ENCODE peak calls at places on chromosomes 2 and 18, in six cellular contexts. T is A549; C is effector memory CD4-positive, alpha-beta T cell; Y is lower lobe of right lung; G is cardiac muscle cell; O is left lung. Z is an unnamed sample.

GRCh38 chr2:144472046-144472412 is 47.9 kb downstream of the ZEB2 start:
- DNase-seq in C (no peak), O (no peak), G (no peak), Y (no peak), T (no peak), Z (no peak)

GRCh38 chr2:3627500-3628100 is 30.4 kb upstream of the ALLC start:
- DNase-seq in G (no peak), Y (no peak), T (no peak), O (peak; percentile 38), C (no peak), Z (no peak)

GRCh38 chr2:161123531-161124030 is 36.6 kb upstream of the TANK start:
- DNase-seq in Y (no peak), G (no peak), T (no peak), C (no peak), O (no peak), Z (no peak)

GRCh38 chr2:169050476-169051240 is 18.7 kb upstream of the DHRS9 start:
- DNase-seq in O (no peak), C (no peak), Y (no peak), G (no peak), T (peak; percentile 21), Z (no peak)

GRCh38 chr2:174344716-174345472 is 10.1 kb downstream of the SP9 start:
- DNase-seq in O (no peak), G (no peak), C (no peak), T (no peak), Y (no peak), Z (peak; percentile 70)

GRCh38 chr2:239371726-239372686 is 28.8 kb downstream of the HDAC4 start:
- DNase-seq in G (no peak), O (peak; percentile 69), T (no peak), C (no peak), Y (peak; percentile 30), Z (no peak)

GRCh38 chr18:79062806-79063205 is 6.4 kb upstream of the ATP9B start:
- DNase-seq in O (no peak), T (no peak), G (no peak), C (no peak), Y (peak; percentile 55), Z (no peak)

GRCh38 chr2:189217546-189217945 is 38.0 kb upstream of the COL5A2 start:
- DNase-seq in Y (no peak), T (no peak), G (no peak), C (no peak), O (no peak), Z (peak; percentile 97)

GRCh38 chr18:47404845-47405244 is 153.4 kb upstream of the SKOR2 start:
- DNase-seq in G (no peak), Y (no peak), C (no peak), T (no peak), O (no peak), Z (no peak)

GRCh38 chr2:112153179-112153490 is 14.9 kb downstream of the FBLN7 start:
- DNase-seq in C (no peak), G (no peak), Y (no peak), O (no peak), T (no peak), Z (no peak)

GRCh38 chr2:41782306-41783158 is 265.3 kb upstream of the PKDCC start:
- DNase-seq in Y (no peak), T (peak; percentile 53), O (no peak), C (no peak), G (peak; percentile 54), Z (peak; percentile 55)

DNA sequence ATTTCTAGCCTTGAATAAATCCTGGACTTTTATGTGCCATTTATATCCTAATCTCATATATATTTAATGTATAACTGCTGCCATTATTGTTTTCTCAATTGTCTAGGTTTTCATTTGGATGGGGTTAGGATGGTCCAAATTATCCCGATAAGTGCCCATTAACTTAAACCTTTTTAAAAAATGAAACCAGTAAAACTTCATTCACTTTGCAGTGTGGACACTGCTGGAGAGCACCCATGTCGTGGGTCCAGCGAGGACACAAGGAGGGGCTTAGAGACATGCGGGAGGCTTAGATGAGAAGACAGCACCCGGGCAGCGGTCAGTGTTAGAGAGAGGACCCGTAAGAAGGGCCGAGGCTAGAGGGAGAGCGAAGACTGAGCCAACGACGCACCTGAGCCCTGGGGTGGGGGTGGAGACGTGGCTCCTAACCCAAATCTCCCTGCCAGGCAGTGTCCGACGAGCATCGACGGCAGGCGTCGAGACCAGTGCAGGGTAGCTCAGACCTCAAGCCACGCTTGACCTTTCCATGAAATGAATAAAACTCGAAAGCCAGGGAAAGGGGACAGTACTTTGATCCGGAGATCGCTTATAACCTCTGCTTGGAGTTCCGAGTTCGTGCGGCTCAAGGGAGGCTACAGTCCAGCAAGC is 9.0 kb upstream of the EN1 start:
- DNase-seq in T (no peak), G (no peak), O (no peak), Y (no peak), C (no peak), Z (no peak)
- H3K4me3 ChIP-seq in T (no peak overlapping the region), G (no peak overlapping the region), O (no peak overlapping the region), Y (no peak overlapping the region), C (peak overlapping the region; percentile 36), Z (peak overlapping the region; percentile 37)

GRCh38 chr2:222907790-222908431 is 47.1 kb downstream of the ACSL3 start:
- DNase-seq in O (no peak), C (no peak), Y (no peak), T (no peak), G (no peak), Z (no peak)
- H3K27ac ChIP-seq in O (no peak overlapping the region), C (no peak overlapping the region), Y (no peak overlapping the region), T (no peak overlapping the region), G (peak overlapping the region; percentile 56), Z (no peak overlapping the region)

GRCh38 chr2:202035941-202036372 is 2.3 kb downstream of the FZD7 start:
- DNase-seq in G (peak; percentile 17), Y (no peak), O (peak; percentile 75), C (no peak), T (no peak), Z (no peak)
- H3K4me3 ChIP-seq in G (peak overlapping the region; percentile 86), Y (peak overlapping the region; percentile 83), O (peak overlapping the region; percentile 61), C (no peak overlapping the region), T (no peak overlapping the region), Z (peak overlapping the region; percentile 85)

DNA sequence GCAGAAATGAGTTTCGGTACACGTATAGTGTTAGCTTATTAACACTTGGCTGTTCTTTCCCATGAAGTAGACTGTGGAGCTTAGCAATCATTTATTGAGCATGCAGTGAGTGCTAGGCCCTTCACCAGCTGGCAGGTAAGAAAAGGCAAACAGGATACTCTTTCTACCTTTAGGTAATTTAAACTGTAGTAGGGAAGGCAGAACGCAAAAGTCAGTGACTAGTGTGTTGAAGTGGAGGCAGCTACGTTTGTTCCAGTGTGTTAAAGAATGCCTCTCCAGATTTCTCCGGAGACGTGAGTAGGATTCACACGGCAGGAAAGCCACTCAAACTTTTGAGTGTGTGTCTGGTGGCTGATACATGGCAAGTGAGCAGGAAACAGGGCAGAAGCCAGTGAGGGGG is 17.2 kb upstream of the SAG start:
- DNase-seq in O (no peak), G (no peak), T (no peak), Y (no peak), C (no peak), Z (no peak)
- H3K27ac ChIP-seq in O (peak overlapping the region; percentile 59), G (no peak overlapping the region), T (no peak overlapping the region), Y (peak overlapping the region; percentile 8), C (no peak overlapping the region), Z (no peak overlapping the region)

DNA sequence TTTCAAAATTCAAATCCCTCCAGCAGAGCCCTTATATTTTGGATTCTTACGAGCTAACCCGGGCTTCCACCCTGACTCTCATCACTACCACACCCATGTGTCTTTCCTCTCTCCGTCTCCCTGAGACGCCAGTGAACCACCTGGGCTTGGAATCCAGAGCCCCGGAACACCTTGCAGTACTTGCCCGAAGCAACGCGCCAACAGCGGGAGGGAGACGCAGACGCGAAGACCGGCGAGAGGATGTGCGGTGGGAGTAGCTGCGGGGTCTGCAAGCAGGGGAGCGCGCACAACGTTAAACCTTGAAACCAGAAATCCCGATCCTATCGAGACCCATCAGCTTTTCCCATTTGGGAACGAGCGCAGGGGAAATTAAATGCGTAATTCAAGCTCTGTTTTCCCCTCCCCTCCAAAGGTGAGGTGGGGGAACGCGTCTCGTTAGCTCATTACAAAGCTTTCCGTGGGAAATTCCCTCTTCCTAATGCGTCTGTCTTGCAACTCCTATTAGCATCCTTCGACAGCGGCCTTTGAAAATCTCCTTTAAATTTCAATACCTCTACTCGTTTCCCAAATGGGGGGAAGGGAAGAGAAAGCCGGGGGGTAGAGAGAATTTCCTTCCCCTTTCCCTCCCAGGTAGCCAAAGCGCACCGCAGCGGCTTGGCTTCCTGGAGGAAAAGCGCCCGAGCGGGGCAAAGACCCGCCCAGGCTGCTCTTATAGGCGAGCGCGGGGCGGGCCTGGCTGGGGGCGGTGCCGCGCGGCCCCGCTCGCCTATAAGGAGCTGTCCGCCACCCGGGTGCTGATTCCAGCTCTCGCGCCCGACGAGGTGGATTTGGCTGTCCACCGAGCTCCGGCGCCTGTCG is at the start of gene CNTNAP5:
- DNase-seq in T (no peak), Y (peak; percentile 65), G (peak; percentile 93), O (peak; percentile 80), C (no peak), Z (peak; percentile 64)
- H3K4me3 ChIP-seq in T (no peak within 1 kb of the TSS), Y (no peak within 1 kb of the TSS), G (peak within 1 kb of the TSS; percentile 21), O (no peak within 1 kb of the TSS), C (no peak within 1 kb of the TSS), Z (peak within 1 kb of the TSS; percentile 14)

DNA sequence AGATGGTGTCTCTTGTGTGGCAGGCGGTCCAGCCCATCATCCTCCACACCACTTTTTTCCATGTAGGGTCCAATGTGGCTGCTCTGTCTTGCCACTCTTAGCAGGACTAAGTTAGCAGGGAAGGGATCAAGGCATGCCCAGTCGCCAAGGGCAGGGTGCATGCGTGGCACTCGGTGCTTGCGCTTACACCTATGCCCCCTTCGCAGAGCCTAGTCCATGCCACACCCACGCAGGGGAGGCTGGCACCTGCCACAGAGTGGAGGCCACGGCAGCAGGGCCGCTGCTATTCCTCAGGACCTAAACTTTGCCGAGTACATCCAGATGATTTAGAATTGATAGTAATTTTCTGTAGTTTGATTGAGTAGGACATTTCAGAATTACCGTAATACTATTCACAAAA is 59.5 kb downstream of the RALBP1 start:
- DNase-seq in Y (no peak), O (no peak), G (no peak), C (no peak), T (no peak), Z (no peak)
- H3K27ac ChIP-seq in Y (no peak overlapping the region), O (no peak overlapping the region), G (no peak overlapping the region), C (no peak overlapping the region), T (no peak overlapping the region), Z (no peak overlapping the region)

GRCh38 chr2:23661276-23662050 is 265.5 kb downstream of the ATAD2B start:
- DNase-seq in C (no peak), T (no peak), Y (no peak), G (no peak), O (peak; percentile 42), Z (no peak)

GRCh38 chr2:23664069-23664788 is 262.7 kb downstream of the ATAD2B start:
- DNase-seq in G (no peak), T (no peak), O (peak; percentile 40), Y (no peak), C (no peak), Z (no peak)

GRCh38 chr2:23662941-23663729 is 263.8 kb downstream of the ATAD2B start:
- DNase-seq in G (peak; percentile 24), T (no peak), C (no peak), O (peak; percentile 76), Y (no peak), Z (peak; percentile 28)

GRCh38 chr2:23662466-23662865 is 264.5 kb downstream of the ATAD2B start:
- DNase-seq in T (no peak), O (peak; percentile 63), C (no peak), Y (no peak), G (no peak), Z (no peak)

GRCh38 chr2:23663730-23664005 is 263.3 kb downstream of the ATAD2B start:
- DNase-seq in O (no peak), T (no peak), G (no peak), Y (no peak), C (no peak), Z (no peak)
- H3K4me3 ChIP-seq in O (no peak overlapping the region), T (no peak overlapping the region), G (no peak overlapping the region), Y (peak overlapping the region; percentile 38), C (no peak overlapping the region), Z (peak overlapping the region; percentile 36)